ENCODE peak calls at places on chromosome 20, in eight cellular contexts. One of them, this sample, is unnamed.

GRCh38 chr20:49635829-49636228 is 67.9 kb upstream of the PTGIS start:
- DNase-seq in small intestine: peak
- DNase-seq in CD4-positive, alpha-beta memory T cell: no peak
- DNase-seq in NCI-H446: no peak
- DNase-seq in activated naive CD4-positive, alpha-beta T cell: no peak
- DNase-seq in stimulated activated CD8-positive, alpha-beta memory T cell treated with anti-CD3 and anti-CD28 coated beads, Interleukin-2, amount 100 ng/mL, for 1 hour: no peak
- DNase-seq in NCI-H748 treated with DMSO at 0.1 percent for 48 hours: no peak
- DNase-seq in activated CD8-positive, alpha-beta T cell treated with anti-CD3 and anti-CD28 coated beads for 36 hours: no peak
- DNase-seq in this sample: no peak

GRCh38 chr20:54176610-54177009 is 2.8 kb upstream of the CYP24A1 start:
- DNase-seq in activated naive CD4-positive, alpha-beta T cell: no peak
- DNase-seq in NCI-H748 treated with DMSO at 0.1 percent for 48 hours: no peak
- DNase-seq in CD4-positive, alpha-beta memory T cell: no peak
- DNase-seq in stimulated activated CD8-positive, alpha-beta memory T cell treated with anti-CD3 and anti-CD28 coated beads, Interleukin-2, amount 100 ng/mL, for 1 hour: no peak
- DNase-seq in small intestine: no peak
- DNase-seq in activated CD8-positive, alpha-beta T cell treated with anti-CD3 and anti-CD28 coated beads for 36 hours: no peak
- DNase-seq in NCI-H446: no peak
- DNase-seq in this sample: peak

GRCh38 chr20:50690562-50690978 is 772 bp downstream of the RIPOR3 start:
- DNase-seq in stimulated activated CD8-positive, alpha-beta memory T cell treated with anti-CD3 and anti-CD28 coated beads, Interleukin-2, amount 100 ng/mL, for 1 hour: no peak
- DNase-seq in activated naive CD4-positive, alpha-beta T cell: no peak
- DNase-seq in NCI-H748 treated with DMSO at 0.1 percent for 48 hours: no peak
- DNase-seq in NCI-H446: no peak
- DNase-seq in activated CD8-positive, alpha-beta T cell treated with anti-CD3 and anti-CD28 coated beads for 36 hours: no peak
- DNase-seq in small intestine: no peak
- DNase-seq in CD4-positive, alpha-beta memory T cell: no peak
- DNase-seq in this sample: no peak

GRCh38 chr20:37758332-37758731 is 64.5 kb downstream of the CTNNBL1 start:
- DNase-seq in small intestine: peak
- DNase-seq in activated naive CD4-positive, alpha-beta T cell: no peak
- DNase-seq in NCI-H446: no peak
- DNase-seq in CD4-positive, alpha-beta memory T cell: no peak
- DNase-seq in NCI-H748 treated with DMSO at 0.1 percent for 48 hours: no peak
- DNase-seq in activated CD8-positive, alpha-beta T cell treated with anti-CD3 and anti-CD28 coated beads for 36 hours: no peak
- DNase-seq in stimulated activated CD8-positive, alpha-beta memory T cell treated with anti-CD3 and anti-CD28 coated beads, Interleukin-2, amount 100 ng/mL, for 1 hour: no peak
- DNase-seq in this sample: no peak

GRCh38 chr20:3247638-3248037 is 8.6 kb upstream of the SLC4A11 start:
- DNase-seq in CD4-positive, alpha-beta memory T cell: no peak
- DNase-seq in activated CD8-positive, alpha-beta T cell treated with anti-CD3 and anti-CD28 coated beads for 36 hours: no peak
- DNase-seq in small intestine: no peak
- DNase-seq in activated naive CD4-positive, alpha-beta T cell: no peak
- DNase-seq in stimulated activated CD8-positive, alpha-beta memory T cell treated with anti-CD3 and anti-CD28 coated beads, Interleukin-2, amount 100 ng/mL, for 1 hour: no peak
- DNase-seq in NCI-H446: no peak
- DNase-seq in NCI-H748 treated with DMSO at 0.1 percent for 48 hours: no peak
- DNase-seq in this sample: no peak

GRCh38 chr20:41617059-41617921 is 887 bp downstream of the CHD6 start:
- DNase-seq in CD4-positive, alpha-beta memory T cell: peak
- DNase-seq in activated CD8-positive, alpha-beta T cell treated with anti-CD3 and anti-CD28 coated beads for 36 hours: peak
- DNase-seq in activated naive CD4-positive, alpha-beta T cell: no peak
- DNase-seq in stimulated activated CD8-positive, alpha-beta memory T cell treated with anti-CD3 and anti-CD28 coated beads, Interleukin-2, amount 100 ng/mL, for 1 hour: no peak
- DNase-seq in NCI-H446: peak
- DNase-seq in NCI-H748 treated with DMSO at 0.1 percent for 48 hours: no peak
- DNase-seq in small intestine: peak
- DNase-seq in this sample: peak

GRCh38 chr20:55667955-55668354 is 337.4 kb downstream of the CBLN4 start:
- DNase-seq in stimulated activated CD8-positive, alpha-beta memory T cell treated with anti-CD3 and anti-CD28 coated beads, Interleukin-2, amount 100 ng/mL, for 1 hour: no peak
- DNase-seq in NCI-H446: no peak
- DNase-seq in activated CD8-positive, alpha-beta T cell treated with anti-CD3 and anti-CD28 coated beads for 36 hours: no peak
- DNase-seq in small intestine: no peak
- DNase-seq in activated naive CD4-positive, alpha-beta T cell: no peak
- DNase-seq in NCI-H748 treated with DMSO at 0.1 percent for 48 hours: no peak
- DNase-seq in CD4-positive, alpha-beta memory T cell: no peak
- DNase-seq in this sample: no peak

GRCh38 chr20:40467014-40467413 is 222.0 kb downstream of the MAFB start:
- DNase-seq in NCI-H748 treated with DMSO at 0.1 percent for 48 hours: no peak
- DNase-seq in small intestine: no peak
- DNase-seq in CD4-positive, alpha-beta memory T cell: no peak
- DNase-seq in NCI-H446: no peak
- DNase-seq in activated CD8-positive, alpha-beta T cell treated with anti-CD3 and anti-CD28 coated beads for 36 hours: no peak
- DNase-seq in activated naive CD4-positive, alpha-beta T cell: no peak
- DNase-seq in stimulated activated CD8-positive, alpha-beta memory T cell treated with anti-CD3 and anti-CD28 coated beads, Interleukin-2, amount 100 ng/mL, for 1 hour: no peak
- DNase-seq in this sample: no peak

GRCh38 chr20:53869466-53870258 is 200.7 kb downstream of the BCAS1 start:
- DNase-seq in small intestine: peak
- DNase-seq in NCI-H446: peak
- DNase-seq in activated CD8-positive, alpha-beta T cell treated with anti-CD3 and anti-CD28 coated beads for 36 hours: peak
- DNase-seq in activated naive CD4-positive, alpha-beta T cell: peak
- DNase-seq in CD4-positive, alpha-beta memory T cell: peak
- DNase-seq in stimulated activated CD8-positive, alpha-beta memory T cell treated with anti-CD3 and anti-CD28 coated beads, Interleukin-2, amount 100 ng/mL, for 1 hour: no peak
- DNase-seq in NCI-H748 treated with DMSO at 0.1 percent for 48 hours: no peak
- DNase-seq in this sample: peak

GRCh38 chr20:56328861-56329260 is 29.9 kb upstream of the FAM210B start:
- DNase-seq in activated naive CD4-positive, alpha-beta T cell: no peak
- DNase-seq in small intestine: no peak
- DNase-seq in NCI-H748 treated with DMSO at 0.1 percent for 48 hours: no peak
- DNase-seq in NCI-H446: no peak
- DNase-seq in activated CD8-positive, alpha-beta T cell treated with anti-CD3 and anti-CD28 coated beads for 36 hours: peak
- DNase-seq in CD4-positive, alpha-beta memory T cell: no peak
- DNase-seq in stimulated activated CD8-positive, alpha-beta memory T cell treated with anti-CD3 and anti-CD28 coated beads, Interleukin-2, amount 100 ng/mL, for 1 hour: no peak
- DNase-seq in this sample: no peak

GRCh38 chr20:58670659-58671058 is 19.6 kb downstream of the STX16 start:
- DNase-seq in NCI-H446: no peak
- DNase-seq in CD4-positive, alpha-beta memory T cell: no peak
- DNase-seq in activated CD8-positive, alpha-beta T cell treated with anti-CD3 and anti-CD28 coated beads for 36 hours: no peak
- DNase-seq in activated naive CD4-positive, alpha-beta T cell: no peak
- DNase-seq in NCI-H748 treated with DMSO at 0.1 percent for 48 hours: no peak
- DNase-seq in small intestine: no peak
- DNase-seq in stimulated activated CD8-positive, alpha-beta memory T cell treated with anti-CD3 and anti-CD28 coated beads, Interleukin-2, amount 100 ng/mL, for 1 hour: no peak
- DNase-seq in this sample: no peak

GRCh38 chr20:40536866-40537265 is 152.2 kb downstream of the MAFB start:
- DNase-seq in stimulated activated CD8-positive, alpha-beta memory T cell treated with anti-CD3 and anti-CD28 coated beads, Interleukin-2, amount 100 ng/mL, for 1 hour: no peak
- DNase-seq in activated naive CD4-positive, alpha-beta T cell: no peak
- DNase-seq in NCI-H446: no peak
- DNase-seq in small intestine: no peak
- DNase-seq in NCI-H748 treated with DMSO at 0.1 percent for 48 hours: no peak
- DNase-seq in CD4-positive, alpha-beta memory T cell: no peak
- DNase-seq in activated CD8-positive, alpha-beta T cell treated with anti-CD3 and anti-CD28 coated beads for 36 hours: no peak
- DNase-seq in this sample: no peak

GRCh38 chr20:54173653-54174451 is at the start of gene CYP24A1:
- DNase-seq in NCI-H446: no peak
- DNase-seq in activated naive CD4-positive, alpha-beta T cell: no peak
- DNase-seq in activated CD8-positive, alpha-beta T cell treated with anti-CD3 and anti-CD28 coated beads for 36 hours: peak
- DNase-seq in CD4-positive, alpha-beta memory T cell: no peak
- DNase-seq in stimulated activated CD8-positive, alpha-beta memory T cell treated with anti-CD3 and anti-CD28 coated beads, Interleukin-2, amount 100 ng/mL, for 1 hour: no peak
- DNase-seq in small intestine: peak
- DNase-seq in NCI-H748 treated with DMSO at 0.1 percent for 48 hours: no peak
- DNase-seq in this sample: no peak

GRCh38 chr20:22863881-22864280 is 171.2 kb upstream of the SSTR4 start:
- DNase-seq in NCI-H748 treated with DMSO at 0.1 percent for 48 hours: no peak
- DNase-seq in CD4-positive, alpha-beta memory T cell: no peak
- DNase-seq in NCI-H446: no peak
- DNase-seq in stimulated activated CD8-positive, alpha-beta memory T cell treated with anti-CD3 and anti-CD28 coated beads, Interleukin-2, amount 100 ng/mL, for 1 hour: no peak
- DNase-seq in activated naive CD4-positive, alpha-beta T cell: no peak
- DNase-seq in small intestine: no peak
- DNase-seq in activated CD8-positive, alpha-beta T cell treated with anti-CD3 and anti-CD28 coated beads for 36 hours: no peak
- DNase-seq in this sample: no peak

GRCh38 chr20:46438156-46438750 is 31.8 kb upstream of the ELMO2 start:
- DNase-seq in NCI-H748 treated with DMSO at 0.1 percent for 48 hours: peak
- DNase-seq in CD4-positive, alpha-beta memory T cell: no peak
- DNase-seq in NCI-H446: peak
- DNase-seq in activated naive CD4-positive, alpha-beta T cell: no peak
- DNase-seq in activated CD8-positive, alpha-beta T cell treated with anti-CD3 and anti-CD28 coated beads for 36 hours: peak
- DNase-seq in stimulated activated CD8-positive, alpha-beta memory T cell treated with anti-CD3 and anti-CD28 coated beads, Interleukin-2, amount 100 ng/mL, for 1 hour: no peak
- DNase-seq in small intestine: peak
- DNase-seq in this sample: peak

GRCh38 chr20:4041748-4042411 is 26.5 kb upstream of the RNF24 start:
- DNase-seq in stimulated activated CD8-positive, alpha-beta memory T cell treated with anti-CD3 and anti-CD28 coated beads, Interleukin-2, amount 100 ng/mL, for 1 hour: no peak
- DNase-seq in activated naive CD4-positive, alpha-beta T cell: no peak
- DNase-seq in activated CD8-positive, alpha-beta T cell treated with anti-CD3 and anti-CD28 coated beads for 36 hours: no peak
- DNase-seq in CD4-positive, alpha-beta memory T cell: no peak
- DNase-seq in NCI-H446: peak
- DNase-seq in small intestine: peak
- DNase-seq in NCI-H748 treated with DMSO at 0.1 percent for 48 hours: no peak
- DNase-seq in this sample: peak

GRCh38 chr20:1324598-1325172 is 4.3 kb downstream of the SDCBP2 start:
- DNase-seq in NCI-H446: no peak
- DNase-seq in activated CD8-positive, alpha-beta T cell treated with anti-CD3 and anti-CD28 coated beads for 36 hours: peak
- DNase-seq in small intestine: no peak
- DNase-seq in NCI-H748 treated with DMSO at 0.1 percent for 48 hours: no peak
- DNase-seq in activated naive CD4-positive, alpha-beta T cell: no peak
- DNase-seq in CD4-positive, alpha-beta memory T cell: peak
- DNase-seq in stimulated activated CD8-positive, alpha-beta memory T cell treated with anti-CD3 and anti-CD28 coated beads, Interleukin-2, amount 100 ng/mL, for 1 hour: no peak
- DNase-seq in this sample: peak

GRCh38 chr20:36240076-36240475 is 3.8 kb downstream of the AAR2 start:
- DNase-seq in small intestine: no peak
- DNase-seq in activated naive CD4-positive, alpha-beta T cell: no peak
- DNase-seq in activated CD8-positive, alpha-beta T cell treated with anti-CD3 and anti-CD28 coated beads for 36 hours: no peak
- DNase-seq in NCI-H748 treated with DMSO at 0.1 percent for 48 hours: no peak
- DNase-seq in NCI-H446: no peak
- DNase-seq in stimulated activated CD8-positive, alpha-beta memory T cell treated with anti-CD3 and anti-CD28 coated beads, Interleukin-2, amount 100 ng/mL, for 1 hour: no peak
- DNase-seq in CD4-positive, alpha-beta memory T cell: no peak
- DNase-seq in this sample: no peak

GRCh38 chr20:44532981-44533331 is 11.1 kb upstream of the SERINC3 start:
- DNase-seq in small intestine: no peak
- DNase-seq in activated CD8-positive, alpha-beta T cell treated with anti-CD3 and anti-CD28 coated beads for 36 hours: peak
- DNase-seq in CD4-positive, alpha-beta memory T cell: no peak
- DNase-seq in activated naive CD4-positive, alpha-beta T cell: no peak
- DNase-seq in NCI-H446: no peak
- DNase-seq in stimulated activated CD8-positive, alpha-beta memory T cell treated with anti-CD3 and anti-CD28 coated beads, Interleukin-2, amount 100 ng/mL, for 1 hour: no peak
- DNase-seq in NCI-H748 treated with DMSO at 0.1 percent for 48 hours: no peak
- DNase-seq in this sample: peak

GRCh38 chr20:57653910-57654309 is 33.7 kb upstream of the ZBP1 start:
- DNase-seq in CD4-positive, alpha-beta memory T cell: no peak
- DNase-seq in stimulated activated CD8-positive, alpha-beta memory T cell treated with anti-CD3 and anti-CD28 coated beads, Interleukin-2, amount 100 ng/mL, for 1 hour: no peak
- DNase-seq in activated CD8-positive, alpha-beta T cell treated with anti-CD3 and anti-CD28 coated beads for 36 hours: no peak
- DNase-seq in activated naive CD4-positive, alpha-beta T cell: no peak
- DNase-seq in small intestine: no peak
- DNase-seq in NCI-H748 treated with DMSO at 0.1 percent for 48 hours: no peak
- DNase-seq in NCI-H446: peak
- DNase-seq in this sample: no peak

This sample was measured in astrocyte.